ENCODE peak calls at places on chromosome 12, in five cellular contexts. H, A, Q, G and Z are unnamed samples.
A peak's percentile ranks its signal among the peaks of the same experiment; 100 is the strongest.

GRCh38 chr12:12734054-12734453 is 16.9 kb downstream of the CDKN1B start:
- DNase-seq in H (no peak), A (no peak), Q (no peak), G (no peak), Z (no peak)

GRCh38 chr12:120225852-120226640 is 25.1 kb upstream of the RPLP0 start:
- DNase-seq in H (no peak), A (no peak), Q (no peak), G (no peak), Z (no peak)

GRCh38 chr12:94938583-94938982 is 64.9 kb downstream of the NDUFA12 start:
- DNase-seq in H (no peak), A (no peak), Q (no peak), G (no peak), Z (no peak)

GRCh38 chr12:98123186-98123585 is 392.2 kb upstream of the TMPO start:
- DNase-seq in H (no peak), A (no peak), Q (no peak), G (no peak), Z (no peak)

GRCh38 chr12:66279127-66279712 is 23.1 kb upstream of the HELB start:
- DNase-seq in H (no peak), A (no peak), Q (no peak), G (no peak), Z (no peak)

GRCh38 chr12:68530965-68531364 is 79.7 kb upstream of the RAP1B start:
- DNase-seq in H (no peak), A (peak; percentile 37), Q (no peak), G (no peak), Z (no peak)

GRCh38 chr12:46553266-46553665 is 180.7 kb upstream of the SLC38A2 start:
- DNase-seq in H (no peak), A (no peak), Q (no peak), G (no peak), Z (no peak)

GRCh38 chr12:21894792-21895392 is 46.3 kb downstream of the ABCC9 start:
- DNase-seq in H (no peak), A (no peak), Q (no peak), G (no peak), Z (no peak)

GRCh38 chr12:101455685-101456084 is 19.5 kb upstream of the SPIC start:
- DNase-seq in H (no peak), A (no peak), Q (no peak), G (no peak), Z (no peak)

GRCh38 chr12:867905-868304 is 81.6 kb downstream of the RAD52 start:
- DNase-seq in H (no peak), A (no peak), Q (no peak), G (no peak), Z (no peak)
- H3K36me3 ChIP-seq in H (peaks cover 42% of the 10 kb centered on the region), A (peaks cover 99% of the 10 kb centered on the region), Q (peaks cover 98% of the 10 kb centered on the region), G (no peaks in the 10 kb centered on the region), Z (peaks cover 22% of the 10 kb centered on the region)

DNA sequence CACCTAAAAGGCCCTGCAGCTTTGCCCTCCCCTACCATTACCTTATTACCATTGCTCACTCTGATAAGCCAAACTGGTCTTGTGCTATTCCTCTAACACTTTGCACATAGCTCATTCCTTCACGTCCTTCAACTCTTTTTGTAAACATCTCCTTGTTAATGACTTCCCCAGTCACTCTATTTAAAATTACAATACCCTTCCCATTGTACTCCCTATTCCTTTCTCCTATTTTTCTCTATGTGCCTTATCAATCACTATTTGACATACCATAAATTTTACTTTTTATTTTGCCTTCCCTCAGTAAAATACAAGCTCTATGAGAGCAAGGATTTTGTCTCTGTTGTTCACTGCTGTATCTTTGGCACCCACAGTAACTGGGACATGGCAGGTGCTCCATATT is 5.4 kb downstream of the SARNP start:
- DNase-seq in H (no peak), A (no peak), Q (no peak), G (no peak), Z (no peak)
- H3K36me3 ChIP-seq in H (peaks cover 15% of the 10 kb centered on the region), A (peaks cover 53% of the 10 kb centered on the region), Q (peaks cover 45% of the 10 kb centered on the region), G (no peaks in the 10 kb centered on the region), Z (peaks cover 18% of the 10 kb centered on the region)

GRCh38 chr12:79187032-79187431 is 322.5 kb downstream of the SYT1 start:
- DNase-seq in H (no peak), A (peak; percentile 6), Q (no peak), G (no peak), Z (no peak)
- H3K36me3 ChIP-seq in H (no peaks in the 10 kb centered on the region), A (no peaks in the 10 kb centered on the region), Q (no peaks in the 10 kb centered on the region), G (no peaks in the 10 kb centered on the region), Z (no peaks in the 10 kb centered on the region)

DNA sequence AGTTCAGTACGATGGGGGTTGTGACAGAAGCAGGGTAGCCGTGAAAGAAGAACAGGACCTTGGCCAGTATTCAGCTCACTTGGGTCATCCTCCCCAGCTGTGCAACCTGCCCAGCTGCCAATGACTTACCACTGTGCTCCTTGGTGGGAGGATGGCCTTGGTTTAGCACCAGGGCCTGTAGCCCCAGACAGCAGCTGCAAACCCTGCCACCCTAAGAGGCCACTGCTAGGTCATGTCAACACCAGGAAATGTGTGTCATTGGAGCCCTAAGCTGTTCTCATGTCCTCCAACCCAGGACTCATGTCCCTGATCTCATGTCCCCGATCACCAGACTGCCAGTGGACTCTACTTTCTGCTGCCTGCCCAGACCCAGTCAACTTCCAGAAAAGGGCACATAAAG is 3.0 kb upstream of the CRACR2A start:
- DNase-seq in H (no peak), A (no peak), Q (no peak), G (no peak), Z (no peak)
- H3K36me3 ChIP-seq in H (no peaks in the 10 kb centered on the region), A (no peaks in the 10 kb centered on the region), Q (no peaks in the 10 kb centered on the region), G (no peaks in the 10 kb centered on the region), Z (no peaks in the 10 kb centered on the region)

DNA sequence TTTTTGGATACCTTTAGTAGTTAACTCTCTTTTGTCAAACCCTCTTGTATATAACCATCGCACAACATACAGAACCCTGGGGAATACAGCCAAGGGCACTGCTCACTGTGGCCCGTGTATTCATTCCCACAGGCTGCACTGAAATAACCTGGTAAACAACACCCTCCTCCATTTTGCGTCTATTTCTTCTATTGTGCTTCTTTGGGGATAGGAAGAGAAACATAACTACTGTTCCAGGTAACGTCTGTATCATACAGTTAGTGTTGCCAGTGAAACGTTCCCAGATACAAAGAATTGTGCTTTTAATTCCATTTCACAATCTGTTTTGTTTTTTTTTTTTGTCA is 9.6 kb downstream of the C12orf76 start:
- DNase-seq in H (no peak), A (no peak), Q (no peak), G (no peak), Z (no peak)
- H3K36me3 ChIP-seq in H (peaks cover 3% of the 10 kb centered on the region), A (peaks cover 52% of the 10 kb centered on the region), Q (peaks cover 57% of the 10 kb centered on the region), G (no peaks in the 10 kb centered on the region), Z (peaks cover 34% of the 10 kb centered on the region)

GRCh38 chr12:1853716-1854115 is 33.4 kb downstream of the LRTM2 start:
- DNase-seq in H (no peak), A (no peak), Q (no peak), G (no peak), Z (no peak)
- H3K36me3 ChIP-seq in H (no peaks in the 10 kb centered on the region), A (no peaks in the 10 kb centered on the region), Q (no peaks in the 10 kb centered on the region), G (no peaks in the 10 kb centered on the region), Z (no peaks in the 10 kb centered on the region)

GRCh38 chr12:110284597-110284996 is 3.5 kb downstream of the ATP2A2 start:
- DNase-seq in H (no peak), A (no peak), Q (no peak), G (no peak), Z (no peak)

GRCh38 chr12:110287986-110288385 is 6.9 kb downstream of the ATP2A2 start:
- DNase-seq in H (no peak), A (no peak), Q (no peak), G (no peak), Z (no peak)

GRCh38 chr12:110289021-110289710 is 8.1 kb downstream of the ATP2A2 start:
- DNase-seq in H (no peak), A (no peak), Q (no peak), G (no peak), Z (no peak)

DNA sequence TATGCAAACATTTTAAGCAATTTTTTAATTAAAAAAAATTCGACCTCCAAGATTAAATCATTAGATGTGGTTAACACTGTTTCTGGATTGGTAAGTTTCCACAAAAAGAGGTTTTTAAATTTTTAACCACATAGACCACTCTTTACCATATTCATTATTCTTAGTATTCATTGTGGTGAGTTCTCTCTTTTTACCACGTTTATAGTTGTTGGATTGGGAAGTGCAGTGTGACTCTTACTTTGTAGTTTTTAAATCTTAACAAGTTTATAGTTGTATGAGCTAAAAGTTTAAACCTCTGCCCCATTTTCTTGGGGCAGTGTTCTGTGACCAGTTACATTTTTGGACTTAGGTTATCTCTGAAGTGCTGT is 8.6 kb downstream of the ATP2A2 start:
- DNase-seq in H (no peak), A (no peak), Q (no peak), G (no peak), Z (no peak)
- H3K36me3 ChIP-seq in H (peaks cover 29% of the 10 kb centered on the region), A (peaks cover 99% of the 10 kb centered on the region), Q (peaks cover 80% of the 10 kb centered on the region), G (no peaks in the 10 kb centered on the region), Z (peaks cover 59% of the 10 kb centered on the region)

DNA sequence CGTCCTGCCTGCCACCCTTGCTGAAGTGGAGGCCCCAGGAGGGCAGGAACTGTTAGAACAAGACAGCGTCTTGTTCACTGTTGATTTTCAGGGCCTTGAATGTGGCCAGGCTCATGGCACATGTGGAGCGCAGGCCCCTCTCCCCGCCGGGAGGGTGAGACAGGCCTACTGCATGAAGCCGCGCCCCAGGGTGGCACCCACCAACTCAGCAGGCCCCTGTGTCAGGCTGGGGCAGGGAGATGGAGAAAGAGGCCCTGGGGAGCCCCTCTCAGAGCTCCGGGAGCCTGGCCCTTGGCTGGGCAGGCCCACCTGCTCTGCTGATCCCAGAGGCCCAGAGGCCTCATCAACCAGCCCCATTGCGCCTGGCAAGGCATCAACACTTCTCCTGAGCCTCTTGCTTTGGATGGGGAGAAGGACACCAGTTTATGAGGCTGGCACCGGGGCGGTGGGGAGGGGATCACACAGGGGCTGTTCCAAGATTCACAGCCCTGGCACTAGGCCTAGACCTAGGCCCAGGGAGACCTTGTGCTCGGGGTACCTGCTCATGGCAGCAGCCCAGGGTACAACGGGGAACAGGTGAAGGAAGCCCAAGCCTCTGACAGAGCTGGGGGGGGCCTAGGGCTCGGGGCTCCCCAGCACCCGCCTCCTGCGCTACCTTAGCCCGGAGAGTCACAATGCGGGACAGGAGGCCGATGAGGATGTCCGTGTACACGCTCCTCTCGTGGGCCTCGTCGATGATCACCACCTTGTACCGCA is 18.1 kb downstream of the DHX37 start:
- DNase-seq in H (no peak), A (no peak), Q (no peak), G (no peak), Z (no peak)
- H3K36me3 ChIP-seq in H (peaks cover 10% of the 10 kb centered on the region), A (peaks cover 54% of the 10 kb centered on the region), Q (peaks cover 88% of the 10 kb centered on the region), G (no peaks in the 10 kb centered on the region), Z (peaks cover 29% of the 10 kb centered on the region)